ENCODE peak calls at places on chromosomes 2 and 18, in nine cellular contexts. B, T, J, P, R, O, N, H and D are unnamed samples.
A peak's percentile ranks its signal among the peaks of the same experiment; 100 is the strongest.

GRCh38 chr2:66575625-66576371 is 140.9 kb downstream of the MEIS1 start:
- DNase-seq in P (no peak), H (peak; percentile 26), N (peak; percentile 42), O (peak; percentile 76), T (no peak), R (no peak), J (peak; percentile 68), B (peak; percentile 61), D (peak; percentile 83)

GRCh38 chr18:56851774-56852173 is 200.6 kb downstream of the WDR7 start:
- DNase-seq in J (no peak), T (peak; percentile 61), B (no peak), O (no peak), H (no peak), R (no peak), P (no peak), N (no peak), D (no peak)

GRCh38 chr18:35005963-35006577 is 35.1 kb upstream of the MAPRE2 start:
- DNase-seq in B (peak; percentile 89), R (peak; percentile 52), T (peak; percentile 71), H (peak; percentile 83), P (peak; percentile 48), O (peak; percentile 67), J (peak; percentile 74), N (peak; percentile 55), D (peak; percentile 64)

GRCh38 chr2:137696916-137697315 is 267.4 kb upstream of the HNMT start:
- DNase-seq in H (no peak), T (no peak), B (no peak), O (no peak), J (no peak), P (no peak), R (no peak), N (no peak), D (no peak)

GRCh38 chr2:216774180-216774579 is 78.8 kb upstream of the IGFBP5 start:
- DNase-seq in P (no peak), B (no peak), O (no peak), H (no peak), R (no peak), J (no peak), T (no peak), N (peak; percentile 73), D (no peak)

GRCh38 chr2:109517118-109517889 is 96.5 kb downstream of the SEPTIN10 start:
- DNase-seq in O (no peak), B (no peak), J (no peak), N (no peak), R (no peak), P (no peak), T (no peak), H (no peak), D (no peak)

GRCh38 chr18:39326772-39327171 is 1761.2 kb upstream of the CELF4 start:
- DNase-seq in N (no peak), H (no peak), J (no peak), B (no peak), T (no peak), R (no peak), P (no peak), O (no peak), D (no peak)

GRCh38 chr2:31205186-31205585 is 12.1 kb downstream of the CAPN14 start:
- DNase-seq in B (no peak), R (no peak), N (no peak), O (no peak), T (no peak), P (no peak), H (no peak), J (no peak), D (no peak)

GRCh38 chr2:236633219-236633570 is 63.6 kb downstream of the ACKR3 start:
- DNase-seq in T (no peak), P (no peak), H (no peak), O (no peak), R (no peak), J (no peak), B (no peak), N (no peak), D (no peak)

GRCh38 chr2:236632295-236633218 is 62.9 kb downstream of the ACKR3 start:
- DNase-seq in J (no peak), R (no peak), T (no peak), P (no peak), N (no peak), O (no peak), B (no peak), H (no peak), D (no peak)

GRCh38 chr2:236633764-236634163 is 64.1 kb downstream of the ACKR3 start:
- DNase-seq in N (no peak), R (no peak), J (no peak), B (no peak), O (no peak), T (no peak), P (no peak), H (no peak), D (no peak)

GRCh38 chr2:236629961-236630872 is 60.6 kb downstream of the ACKR3 start:
- DNase-seq in O (no peak), H (no peak), N (no peak), T (no peak), R (no peak), J (no peak), B (no peak), P (no peak), D (no peak)

DNA sequence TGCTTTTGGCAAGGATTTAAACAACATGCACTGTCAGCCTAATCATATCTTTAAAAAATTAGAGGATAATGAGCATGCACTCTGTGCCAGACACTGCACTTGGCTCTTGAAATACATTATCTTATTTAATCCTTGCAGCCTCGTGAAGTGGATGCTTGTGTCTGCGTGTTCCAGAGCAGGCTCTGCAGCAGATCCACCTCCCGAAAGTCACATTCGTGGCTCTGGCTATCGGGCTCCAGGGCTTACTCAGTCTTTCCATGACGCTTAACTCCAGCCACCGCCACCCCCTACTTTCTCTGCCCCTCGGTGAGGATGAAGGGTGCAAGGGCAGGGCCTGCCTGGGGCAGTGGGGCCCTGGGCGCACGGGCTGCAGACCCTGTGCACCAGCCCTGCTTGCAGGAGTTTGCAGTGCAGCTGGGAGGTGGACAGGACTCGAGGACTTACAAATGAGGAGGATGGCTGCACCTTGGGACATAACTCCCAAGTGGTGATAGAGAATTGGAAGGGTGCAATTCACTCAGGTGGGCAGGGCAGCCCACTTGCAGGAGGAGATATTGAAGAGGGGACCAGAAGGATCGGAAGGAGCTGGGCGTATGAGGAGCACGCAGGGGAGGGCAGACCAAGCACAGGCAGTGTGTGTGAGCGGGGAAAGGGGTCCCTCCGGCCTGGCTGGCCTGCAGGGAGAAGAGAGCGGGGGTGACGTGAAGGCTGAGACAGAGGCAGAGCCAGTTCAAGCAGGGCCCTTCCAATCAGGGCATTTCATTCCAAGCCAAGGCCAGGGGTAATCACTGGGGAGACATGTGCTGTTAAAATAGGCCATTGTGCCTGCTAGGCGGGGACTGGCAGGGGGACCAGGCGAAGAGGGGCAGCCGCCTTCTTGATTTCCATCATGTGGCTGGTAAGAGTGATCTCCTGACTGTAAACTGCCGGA is 62.0 kb downstream of the ACKR3 start:
- DNase-seq in P (no peak), O (no peak), N (no peak), H (peak; percentile 7), R (no peak), T (no peak), B (no peak), J (peak; percentile 55), D (no peak)
- TF ChIP-seq EZH2 in P (no peak), O (no peak), N (no peak), H (no peak), R (no peak), T (no peak), B (no peak), J (no peak), D (no peak)

GRCh38 chr2:102356381-102356712 is 751 bp downstream of the IL18R1 start:
- DNase-seq in T (no peak), B (no peak), P (no peak), R (no peak), O (no peak), N (no peak), J (no peak), H (no peak), D (no peak)

GRCh38 chr2:102356741-102357140 is 1.1 kb downstream of the IL18R1 start:
- DNase-seq in O (no peak), T (no peak), R (no peak), N (no peak), J (no peak), H (no peak), B (no peak), P (no peak), D (no peak)

GRCh38 chr2:102357975-102358374 is 2.4 kb downstream of the IL18R1 start:
- DNase-seq in N (no peak), P (no peak), H (no peak), B (no peak), R (no peak), J (no peak), O (no peak), T (no peak), D (no peak)

GRCh38 chr2:102358496-102358895 is 2.9 kb downstream of the IL18R1 start:
- DNase-seq in B (no peak), H (no peak), R (no peak), P (no peak), N (no peak), T (no peak), O (no peak), J (no peak), D (no peak)

DNA sequence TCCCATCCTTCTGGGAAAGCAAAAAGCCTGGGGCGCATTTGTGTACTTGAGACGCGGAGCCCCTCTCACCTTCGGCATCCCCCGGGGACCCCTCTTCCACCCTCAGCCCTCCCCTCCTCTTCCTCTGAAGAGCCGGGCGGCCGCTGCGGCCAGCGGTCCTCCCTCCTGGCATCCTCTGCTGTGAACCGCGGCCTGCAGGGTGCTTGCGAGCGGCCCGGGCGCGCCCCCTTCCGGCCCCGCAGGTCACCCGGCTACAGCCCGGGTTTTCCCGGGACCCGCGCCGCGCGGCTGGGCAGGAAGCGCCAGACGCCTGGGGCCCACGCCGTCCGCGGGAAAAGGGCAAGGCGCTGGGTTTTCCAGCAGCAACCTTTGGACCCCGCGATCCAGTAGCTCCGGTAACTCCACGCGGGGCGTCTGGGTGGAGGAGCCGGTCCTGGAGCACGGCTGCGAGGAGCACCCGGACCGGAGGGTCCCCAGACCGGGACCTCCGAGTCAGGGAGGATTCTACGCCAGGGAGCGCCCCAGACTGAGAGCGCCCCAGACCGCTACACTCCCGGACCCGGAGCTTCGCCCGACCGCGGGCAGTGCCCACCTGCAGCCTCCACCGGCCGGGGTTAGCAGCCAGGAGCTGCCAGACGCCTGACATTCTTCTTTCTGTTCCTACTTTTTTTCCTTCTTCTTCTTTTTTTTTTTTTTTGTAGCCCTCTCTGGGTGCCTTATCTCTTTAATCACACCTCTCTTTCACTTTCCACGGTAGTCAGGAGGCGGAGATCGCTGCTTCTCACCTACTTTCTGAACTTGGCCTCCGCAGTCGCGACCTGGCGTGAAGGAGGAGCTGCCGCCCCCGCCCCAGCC is at the start of gene IL18R1:
- DNase-seq in J (peak; percentile 92), O (peak; percentile 89), N (peak; percentile 72), T (peak; percentile 74), B (peak; percentile 84), H (peak; percentile 71), P (no peak), R (peak; percentile 65), D (peak; percentile 56)
- TF ChIP-seq EZH2 in J (no peak), O (peak; percentile 70), N (no peak), T (no peak), B (no peak), H (no peak), P (no peak), R (no peak), D (peak; percentile 52)

GRCh38 chr2:234235191-234235590 is 184.7 kb downstream of the SPP2 start:
- DNase-seq in N (no peak), T (no peak), J (no peak), R (no peak), P (no peak), O (no peak), H (no peak), B (no peak), D (no peak)
- TF ChIP-seq EZH2 in N (no peak), T (no peak), J (no peak), R (no peak), P (no peak), O (no peak), H (no peak), B (no peak), D (no peak)

DNA sequence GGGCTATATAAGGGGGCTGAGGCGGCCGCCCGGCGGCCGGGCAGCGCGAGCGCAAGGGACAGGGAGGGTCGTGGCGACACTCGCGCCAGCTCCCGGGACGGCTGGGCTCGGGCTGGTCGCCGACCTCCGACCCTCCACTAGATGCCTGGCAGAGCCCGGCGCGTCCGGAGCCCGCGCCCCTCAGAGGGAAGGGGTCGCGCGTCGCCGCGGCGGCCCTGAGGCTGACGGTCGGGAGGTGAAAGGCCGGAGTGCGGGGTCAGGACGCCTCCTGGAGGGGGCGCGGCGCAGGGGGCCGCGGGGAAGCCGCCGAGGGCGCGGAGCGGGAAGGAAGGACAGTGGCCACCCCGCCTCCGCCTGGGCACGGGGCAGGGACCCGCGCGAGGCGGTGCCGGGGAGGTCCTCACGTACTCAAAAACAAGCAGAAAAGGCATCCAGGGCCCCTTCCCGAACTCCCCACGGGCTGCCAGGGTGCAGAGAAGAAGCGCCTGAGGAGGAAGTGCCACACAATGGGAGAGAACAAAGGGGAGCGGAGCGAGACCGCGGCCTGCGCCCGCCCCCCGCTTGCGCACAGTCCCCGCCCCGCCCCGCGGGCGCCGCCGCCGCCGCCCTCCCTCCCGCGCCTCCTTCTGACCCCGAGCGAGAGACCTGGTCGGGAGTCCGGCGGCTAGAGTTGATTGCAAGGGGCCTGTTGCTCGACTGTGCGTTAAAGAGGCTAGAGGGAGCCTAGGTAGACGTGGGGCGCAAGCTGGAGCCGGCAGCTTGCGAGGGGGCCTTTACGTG is 791 bp upstream of the KLF7 start:
- DNase-seq in T (peak; percentile 70), H (peak; percentile 80), J (peak; percentile 91), R (peak; percentile 75), P (no peak), N (peak; percentile 81), O (peak; percentile 92), B (peak; percentile 83), D (peak; percentile 81)
- TF ChIP-seq EZH2 in T (no peak), H (no peak), J (no peak), R (no peak), P (no peak), N (no peak), O (no peak), B (no peak), D (no peak)